ENCODE peak calls at places on chromosomes 16 and 17, in five cellular contexts. V is RWPE1; L is A549; C is A673; S is CD8-positive, alpha-beta T cell. K is an unnamed sample.

GRCh38 chr17:78414178-78415162 is 36.0 kb downstream of the PGS1 start:
- DNase-seq in L (no peak), V (no peak), C (no peak), S (peak; percentile 19), K (no peak)

GRCh38 chr17:81828656-81829055 is 4.4 kb downstream of the MCRIP1 start:
- DNase-seq in C (no peak), L (no peak), S (no peak), V (no peak), K (no peak)

GRCh38 chr16:30615358-30616076 is 5.3 kb upstream of the ZNF689 start:
- DNase-seq in S (peak; percentile 46), V (no peak), L (peak; percentile 80), C (peak; percentile 81), K (peak; percentile 81)

GRCh38 chr17:82299452-82299851 is 18.0 kb downstream of the CD7 start:
- DNase-seq in C (no peak), L (no peak), S (no peak), V (no peak), K (no peak)

GRCh38 chr17:47797797-47798196 is 23.8 kb downstream of the OSBPL7 start:
- DNase-seq in C (no peak), S (no peak), V (no peak), L (no peak), K (peak; percentile 52)

GRCh38 chr16:14202697-14203096 is 131.6 kb downstream of the MRTFB start:
- DNase-seq in L (no peak), V (no peak), C (no peak), S (no peak), K (peak; percentile 23)

GRCh38 chr17:75315541-75316243 is 26.5 kb upstream of the SLC25A19 start:
- DNase-seq in L (no peak), C (no peak), S (no peak), V (no peak), K (no peak)

GRCh38 chr17:1232786-1233185 is 37.5 kb upstream of the BHLHA9 start:
- DNase-seq in C (no peak), S (no peak), L (no peak), V (no peak), K (no peak)

GRCh38 chr17:2500446-2500845 is 11.2 kb downstream of the METTL16 start:
- DNase-seq in C (no peak), L (no peak), V (no peak), S (no peak), K (no peak)

GRCh38 chr16:2713523-2713922 is 6.5 kb downstream of the PRSS27 start:
- DNase-seq in L (no peak), S (no peak), V (no peak), C (no peak), K (no peak)

GRCh38 chr17:31310877-31311276 is 3.0 kb downstream of the EVI2B start:
- DNase-seq in C (no peak), S (no peak), V (no peak), L (no peak), K (no peak)

GRCh38 chr17:13587487-13588338 is 14.0 kb downstream of the HS3ST3A1 start:
- DNase-seq in S (no peak), V (no peak), C (no peak), L (no peak), K (no peak)

GRCh38 chr17:12043702-12044101 is 23.0 kb downstream of the MAP2K4 start:
- DNase-seq in L (no peak), S (no peak), V (no peak), C (no peak), K (no peak)

GRCh38 chr17:60372790-60373483 is 19.0 kb downstream of the USP32 start:
- DNase-seq in V (peak; percentile 69), C (no peak), S (no peak), L (peak; percentile 45), K (no peak)

GRCh38 chr16:10080031-10080772 is 102.0 kb downstream of the GRIN2A start:
- DNase-seq in V (peak; percentile 69), C (peak; percentile 11), S (no peak), L (no peak), K (no peak)

GRCh38 chr17:16377804-16378400 is 3.0 kb upstream of the UBB start:
- DNase-seq in S (no peak), V (no peak), C (no peak), L (peak; percentile 56), K (no peak)

GRCh38 chr16:29857133-29857760 is 5.8 kb downstream of the CDIPT start:
- DNase-seq in S (no peak), L (no peak), V (no peak), C (no peak), K (no peak)

GRCh38 chr16:55021595-55022475 is 91.2 kb downstream of the IRX5 start:
- DNase-seq in C (peak; percentile 79), S (no peak), V (peak; percentile 41), L (peak; percentile 21), K (peak; percentile 49)

GRCh38 chr17:71467719-71468118 is 653.1 kb upstream of the SOX9 start:
- DNase-seq in V (no peak), L (no peak), C (no peak), S (no peak), K (no peak)

GRCh38 chr17:71470062-71470461 is 650.8 kb upstream of the SOX9 start:
- DNase-seq in S (no peak), L (no peak), C (no peak), V (no peak), K (no peak)

DNA sequence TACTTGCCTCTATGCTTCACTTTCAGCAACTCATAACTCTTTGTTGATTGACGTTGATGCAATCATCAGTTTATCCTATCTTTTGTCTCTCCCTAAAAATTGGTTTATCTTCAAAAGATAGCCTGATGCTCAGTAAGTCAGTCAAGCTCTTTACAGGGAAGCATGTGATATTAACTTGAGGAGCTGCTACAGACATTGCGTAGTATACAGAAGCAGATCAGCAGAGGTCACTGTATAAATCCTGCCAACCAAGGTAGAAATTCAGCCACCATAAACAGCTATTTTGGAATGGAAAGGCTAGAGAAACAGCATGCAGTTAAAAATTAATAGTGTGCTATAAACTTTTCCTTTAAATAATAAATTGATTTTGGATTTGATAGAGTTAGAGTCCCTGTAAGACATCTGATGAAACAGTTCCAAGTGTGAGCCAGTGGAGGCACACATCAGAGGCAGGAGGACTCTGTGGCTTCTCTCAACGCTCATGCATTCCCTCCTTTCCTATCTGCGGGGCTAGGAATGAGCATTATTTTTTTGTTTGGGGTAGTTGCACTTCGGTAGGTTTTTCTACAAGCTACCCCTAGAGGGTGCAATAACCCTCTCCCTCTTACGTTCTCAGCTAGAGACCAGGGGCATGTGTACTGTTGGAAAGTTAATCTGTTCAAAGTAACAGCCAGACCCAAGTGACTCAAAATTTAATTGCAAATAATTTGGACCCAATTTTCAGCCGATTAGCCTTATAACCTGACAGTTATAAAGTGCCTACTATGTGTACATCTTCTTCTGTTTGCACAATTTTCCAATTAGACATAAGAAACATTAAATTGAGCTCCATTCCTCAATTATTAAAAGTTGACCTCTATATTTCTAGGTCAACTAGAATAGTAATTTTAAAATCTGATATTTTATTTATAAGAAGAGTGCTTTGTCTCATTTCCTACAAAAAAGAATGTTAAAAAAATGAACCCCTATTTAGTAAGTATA is 647.7 kb upstream of the SOX9 start:
- DNase-seq in V (peak; percentile 72), S (no peak), L (peak; percentile 55), C (peak; percentile 73), K (peak; percentile 81)
- TF ChIP-seq CTCF in V (peak; percentile 82), S (no peak), L (peak; percentile 87), C (peak; percentile 73), K (peak; percentile 78)

GRCh38 chr16:28300327-28300726 is 8.0 kb downstream of the SBK1 start:
- DNase-seq in L (no peak), V (no peak), C (no peak), S (no peak), K (no peak)
- H3K27ac ChIP-seq in L (no peak overlapping the region), V (no peak overlapping the region), C (no peak overlapping the region), S (no peak overlapping the region), K (no peak overlapping the region)

GRCh38 chr16:88368994-88369393 is 13.8 kb upstream of the ZNF469 start:
- DNase-seq in V (no peak), S (no peak), C (no peak), L (no peak), K (no peak)

GRCh38 chr16:88372522-88372921 is 10.2 kb upstream of the ZNF469 start:
- DNase-seq in C (no peak), V (no peak), S (no peak), L (no peak), K (no peak)

GRCh38 chr16:88368036-88368435 is 14.7 kb upstream of the ZNF469 start:
- DNase-seq in S (no peak), L (no peak), V (no peak), C (no peak), K (no peak)

GRCh38 chr16:88369447-88370008 is 13.2 kb upstream of the ZNF469 start:
- DNase-seq in V (no peak), C (no peak), S (no peak), L (no peak), K (no peak)

DNA sequence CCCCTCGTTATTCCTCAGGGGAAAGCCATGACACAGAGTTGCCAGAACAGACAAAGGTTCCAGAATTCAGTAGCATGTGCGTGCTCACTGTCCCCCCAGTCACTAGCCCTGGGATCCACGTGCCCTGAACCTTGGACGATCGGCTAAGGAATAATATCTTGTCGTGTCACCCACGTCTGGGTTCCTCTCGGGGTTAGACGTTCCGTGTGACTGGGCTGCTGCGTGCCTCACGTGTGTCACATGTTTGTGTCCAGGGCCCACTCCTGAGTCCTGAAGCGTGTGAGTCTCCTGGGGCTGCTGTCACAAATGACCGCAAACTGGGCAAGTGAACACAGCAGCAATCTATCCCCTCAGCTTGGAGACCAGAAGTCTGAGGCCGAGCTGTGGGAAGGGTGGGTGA is 12.4 kb upstream of the ZNF469 start:
- DNase-seq in S (no peak), V (no peak), L (no peak), C (no peak), K (no peak)
- TF ChIP-seq CTCF in S (no peak), V (no peak), L (no peak), C (no peak), K (no peak)

GRCh38 chr16:19598805-19599204 is 43.3 kb downstream of the VPS35L start:
- DNase-seq in C (no peak), L (no peak), V (no peak), S (no peak), K (no peak)

GRCh38 chr16:19599968-19600716 is 44.6 kb downstream of the VPS35L start:
- DNase-seq in L (no peak), V (no peak), C (no peak), S (no peak), K (no peak)

GRCh38 chr16:19604911-19605310 is 49.4 kb downstream of the VPS35L start:
- DNase-seq in L (no peak), S (no peak), V (no peak), C (no peak), K (no peak)

GRCh38 chr16:19605701-19606100 is 50.2 kb downstream of the VPS35L start:
- DNase-seq in L (no peak), C (no peak), S (no peak), V (no peak), K (no peak)

DNA sequence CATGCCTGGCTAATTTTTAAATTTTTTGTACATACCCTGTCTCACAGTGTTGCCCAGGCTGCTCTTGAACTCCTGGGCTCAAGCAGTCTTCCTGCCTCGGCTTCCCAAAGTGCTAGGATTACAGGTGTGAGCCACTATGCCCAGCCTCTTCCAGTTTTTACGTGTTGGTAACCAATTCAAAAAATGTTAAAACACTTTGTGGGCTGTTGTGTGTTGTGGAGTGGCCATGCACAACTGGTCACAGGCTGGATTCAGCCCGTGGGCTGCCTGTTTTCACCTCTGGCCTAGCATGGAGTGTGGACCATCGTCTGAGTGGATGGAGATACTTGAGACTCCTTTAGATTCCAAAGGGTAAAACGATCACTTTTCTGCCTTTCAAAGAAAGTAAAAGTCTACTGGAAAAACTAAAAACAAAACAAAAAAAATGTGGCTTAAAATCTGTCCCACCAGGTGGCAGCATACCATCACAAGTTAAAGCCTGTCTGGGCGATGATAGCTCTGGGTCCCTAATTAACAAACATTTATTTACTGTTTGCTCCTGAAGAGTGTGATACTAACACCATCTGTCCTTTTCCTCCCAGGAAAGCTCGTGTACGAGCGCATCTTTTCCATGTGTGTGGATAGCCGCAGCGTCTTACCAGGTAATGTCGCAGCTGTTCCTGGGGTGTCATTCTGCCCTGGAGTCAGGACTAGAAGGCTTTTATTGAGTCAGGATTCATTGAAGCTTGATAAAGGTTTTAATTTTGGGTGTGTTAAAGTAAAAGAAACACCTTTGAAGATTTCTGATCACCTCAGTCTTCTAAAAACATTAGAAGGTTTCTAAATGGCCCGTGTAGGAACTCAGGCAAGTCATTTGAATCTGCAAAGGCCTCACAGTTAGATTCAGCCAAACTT is 45.8 kb downstream of the VPS35L start:
- DNase-seq in V (peak; percentile 31), C (peak; percentile 44), L (peak; percentile 41), S (no peak), K (peak; percentile 64)
- H3K27ac ChIP-seq in V (peak overlapping the region; percentile 34), C (no peak overlapping the region), L (peak overlapping the region; percentile 43), S (no peak overlapping the region), K (no peak overlapping the region)